ENCODE peak calls at places on chromosomes 7 and 10, in seven cellular contexts. One of them, this sample, is unnamed. For H3K4me1 and H3K9me3, the result is how much of the 10 kb centered on the place peaks cover.

GRCh38 chr7:156659961-156660360 is 19.4 kb downstream of the RNF32 start:
- DNase-seq in sigmoid colon: no peak
- DNase-seq in adrenal gland: no peak
- DNase-seq in CD8-positive, alpha-beta T cell: no peak
- DNase-seq in fibroblast of lung: no peak
- DNase-seq in astrocyte: no peak
- DNase-seq in lung: no peak
- DNase-seq in this sample: no peak

GRCh38 chr10:122648599-122649428 is 50.8 kb downstream of the C10orf120 start:
- DNase-seq in sigmoid colon: peak
- DNase-seq in adrenal gland: peak
- DNase-seq in CD8-positive, alpha-beta T cell: no peak
- DNase-seq in fibroblast of lung: peak
- DNase-seq in astrocyte: no peak
- DNase-seq in lung: peak
- DNase-seq in this sample: peak

GRCh38 chr7:31805209-31805818 is 118.3 kb downstream of the PPP1R17 start:
- DNase-seq in sigmoid colon: no peak
- DNase-seq in adrenal gland: no peak
- DNase-seq in CD8-positive, alpha-beta T cell: no peak
- DNase-seq in fibroblast of lung: no peak
- DNase-seq in astrocyte: no peak
- DNase-seq in lung: no peak
- DNase-seq in this sample: no peak

GRCh38 chr7:11706666-11707605 is 125.1 kb downstream of the THSD7A start:
- DNase-seq in sigmoid colon: no peak
- DNase-seq in adrenal gland: no peak
- DNase-seq in CD8-positive, alpha-beta T cell: no peak
- DNase-seq in fibroblast of lung: peak
- DNase-seq in astrocyte: peak
- DNase-seq in lung: peak
- DNase-seq in this sample: no peak

GRCh38 chr7:142581341-142581740 is 167.9 kb upstream of the PRSS1 start:
- DNase-seq in sigmoid colon: no peak
- DNase-seq in adrenal gland: no peak
- DNase-seq in CD8-positive, alpha-beta T cell: no peak
- DNase-seq in fibroblast of lung: peak
- DNase-seq in astrocyte: no peak
- DNase-seq in lung: no peak
- DNase-seq in this sample: no peak

GRCh38 chr10:68208424-68209042 is 23.4 kb downstream of the ATOH7 start:
- DNase-seq in sigmoid colon: no peak
- DNase-seq in adrenal gland: peak
- DNase-seq in CD8-positive, alpha-beta T cell: no peak
- DNase-seq in fibroblast of lung: peak
- DNase-seq in astrocyte: peak
- DNase-seq in lung: no peak
- DNase-seq in this sample: no peak

GRCh38 chr10:120600871-120601644 is 144.0 kb downstream of the PLPP4 start:
- DNase-seq in sigmoid colon: no peak
- DNase-seq in adrenal gland: no peak
- DNase-seq in CD8-positive, alpha-beta T cell: no peak
- DNase-seq in fibroblast of lung: peak
- DNase-seq in astrocyte: peak
- DNase-seq in lung: no peak
- DNase-seq in this sample: no peak

GRCh38 chr10:44199267-44199666 is 185.6 kb downstream of the CXCL12 start:
- DNase-seq in sigmoid colon: no peak
- DNase-seq in adrenal gland: no peak
- DNase-seq in CD8-positive, alpha-beta T cell: no peak
- DNase-seq in fibroblast of lung: no peak
- DNase-seq in astrocyte: no peak
- DNase-seq in lung: no peak
- DNase-seq in this sample: no peak

GRCh38 chr7:157309990-157310668 is 26.7 kb upstream of the DNAJB6 start:
- DNase-seq in sigmoid colon: no peak
- DNase-seq in adrenal gland: no peak
- DNase-seq in CD8-positive, alpha-beta T cell: no peak
- DNase-seq in fibroblast of lung: peak
- DNase-seq in astrocyte: peak
- DNase-seq in lung: no peak
- DNase-seq in this sample: no peak

GRCh38 chr10:27819781-27820531 is 74.3 kb upstream of the MKX start:
- DNase-seq in sigmoid colon: peak
- DNase-seq in adrenal gland: peak
- DNase-seq in CD8-positive, alpha-beta T cell: no peak
- DNase-seq in fibroblast of lung: peak
- DNase-seq in astrocyte: peak
- DNase-seq in lung: peak
- DNase-seq in this sample: peak

GRCh38 chr10:74612195-74612594 is 214.2 kb upstream of the KAT6B start:
- DNase-seq in sigmoid colon: no peak
- DNase-seq in adrenal gland: no peak
- DNase-seq in CD8-positive, alpha-beta T cell: no peak
- DNase-seq in fibroblast of lung: peak
- DNase-seq in astrocyte: peak
- DNase-seq in lung: no peak
- DNase-seq in this sample: no peak

GRCh38 chr10:35639651-35640311 is 2.3 kb downstream of the FZD8 start:
- DNase-seq in sigmoid colon: peak
- DNase-seq in adrenal gland: no peak
- DNase-seq in CD8-positive, alpha-beta T cell: no peak
- DNase-seq in fibroblast of lung: peak
- DNase-seq in astrocyte: peak
- DNase-seq in lung: no peak
- DNase-seq in this sample: peak

GRCh38 chr7:1235501-1236131 is 2.9 kb downstream of the UNCX start:
- DNase-seq in sigmoid colon: no peak
- DNase-seq in adrenal gland: no peak
- DNase-seq in CD8-positive, alpha-beta T cell: no peak
- DNase-seq in fibroblast of lung: no peak
- DNase-seq in astrocyte: no peak
- DNase-seq in lung: no peak
- DNase-seq in this sample: no peak

GRCh38 chr10:103890194-103890658 is 27.8 kb downstream of the STN1 start:
- DNase-seq in sigmoid colon: no peak
- DNase-seq in adrenal gland: no peak
- DNase-seq in CD8-positive, alpha-beta T cell: no peak
- DNase-seq in fibroblast of lung: peak
- DNase-seq in astrocyte: no peak
- DNase-seq in lung: peak
- DNase-seq in this sample: peak

GRCh38 chr10:132654708-132655661 is 117.4 kb downstream of the INPP5A start:
- DNase-seq in sigmoid colon: no peak
- DNase-seq in adrenal gland: no peak
- DNase-seq in CD8-positive, alpha-beta T cell: peak
- DNase-seq in fibroblast of lung: peak
- DNase-seq in astrocyte: no peak
- DNase-seq in lung: peak
- DNase-seq in this sample: no peak

GRCh38 chr7:107907790-107908189 is 16.8 kb downstream of the DLD start:
- DNase-seq in sigmoid colon: no peak
- DNase-seq in adrenal gland: no peak
- DNase-seq in CD8-positive, alpha-beta T cell: no peak
- DNase-seq in fibroblast of lung: no peak
- DNase-seq in astrocyte: no peak
- DNase-seq in lung: no peak
- DNase-seq in this sample: no peak

GRCh38 chr10:21649441-21649872 is 115.4 kb downstream of the MLLT10 start:
- DNase-seq in sigmoid colon: no peak
- DNase-seq in adrenal gland: no peak
- DNase-seq in CD8-positive, alpha-beta T cell: no peak
- DNase-seq in fibroblast of lung: peak
- DNase-seq in astrocyte: no peak
- DNase-seq in lung: no peak
- DNase-seq in this sample: no peak

GRCh38 chr7:102260856-102261255 is 25.8 kb upstream of the SH2B2 start:
- DNase-seq in sigmoid colon: no peak
- DNase-seq in adrenal gland: no peak
- DNase-seq in CD8-positive, alpha-beta T cell: no peak
- DNase-seq in fibroblast of lung: peak
- DNase-seq in astrocyte: peak
- DNase-seq in lung: no peak
- DNase-seq in this sample: peak

GRCh38 chr7:14197280-14197679 is 207.8 kb upstream of the ETV1 start:
- DNase-seq in sigmoid colon: no peak
- DNase-seq in adrenal gland: peak
- DNase-seq in CD8-positive, alpha-beta T cell: no peak
- DNase-seq in fibroblast of lung: peak
- DNase-seq in astrocyte: peak
- DNase-seq in lung: no peak
- DNase-seq in this sample: peak

DNA sequence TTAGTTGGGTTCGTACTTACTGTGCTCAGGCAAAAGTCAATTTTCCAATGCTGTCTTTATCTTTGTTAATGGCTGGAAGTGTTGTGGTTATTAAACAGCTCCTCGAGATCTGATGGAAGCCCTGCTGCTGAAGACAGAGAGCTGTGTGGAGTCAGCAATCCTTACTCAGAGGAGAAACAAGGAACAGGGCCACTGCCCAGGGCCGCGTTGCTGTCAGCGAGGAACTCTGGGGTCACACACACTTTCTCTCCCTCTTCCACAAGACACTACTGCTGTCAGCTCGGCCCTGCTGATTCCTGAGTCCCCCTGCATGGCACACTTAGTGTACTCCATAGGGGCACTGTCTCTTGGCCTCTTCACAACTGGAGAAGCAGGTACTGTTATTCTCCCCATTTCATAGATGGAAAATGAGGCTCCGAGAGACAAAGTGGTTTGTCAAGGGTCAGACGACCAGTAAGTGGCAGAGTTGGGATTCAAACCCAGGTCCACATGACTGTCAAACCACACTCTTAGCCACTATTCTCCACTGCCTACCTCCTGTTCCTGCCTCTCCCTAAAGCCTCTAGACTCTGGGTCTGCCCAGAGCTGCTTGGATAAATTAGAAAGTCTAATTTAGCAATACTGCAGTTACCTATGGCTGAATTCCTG is 29.3 kb upstream of the PDCD4 start:
- DNase-seq in sigmoid colon: peak
- DNase-seq in adrenal gland: no peak
- DNase-seq in CD8-positive, alpha-beta T cell: no peak
- DNase-seq in fibroblast of lung: no peak
- DNase-seq in astrocyte: no peak
- DNase-seq in lung: no peak
- DNase-seq in this sample: no peak
- H3K4me1 ChIP-seq in sigmoid colon: under half
- H3K4me1 ChIP-seq in adrenal gland: under half
- H3K4me1 ChIP-seq in CD8-positive, alpha-beta T cell: under half
- H3K4me1 ChIP-seq in fibroblast of lung: under half
- H3K4me1 ChIP-seq in astrocyte: under half
- H3K4me1 ChIP-seq in lung: under half
- H3K4me1 ChIP-seq in this sample: under half

DNA sequence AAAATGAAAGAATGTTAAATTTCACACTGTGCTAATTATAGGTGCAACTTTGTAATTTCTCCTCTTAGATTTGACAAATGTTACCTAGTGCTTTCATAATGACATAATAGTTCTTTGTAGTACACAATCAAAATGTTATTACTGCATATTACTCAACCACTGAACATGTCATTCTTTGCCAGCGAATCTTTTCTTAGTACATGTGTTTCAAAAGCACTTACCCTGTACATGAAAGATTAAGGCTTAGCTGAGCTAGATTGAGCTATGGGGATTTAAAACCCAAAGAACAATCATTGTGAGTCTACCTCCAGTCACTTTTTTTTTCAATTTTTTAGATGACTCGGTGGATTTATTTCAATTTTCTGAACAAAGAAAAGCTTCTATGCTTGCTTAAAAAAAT is 123.5 kb upstream of the FERD3L start:
- DNase-seq in sigmoid colon: no peak
- DNase-seq in adrenal gland: no peak
- DNase-seq in CD8-positive, alpha-beta T cell: no peak
- DNase-seq in fibroblast of lung: no peak
- DNase-seq in astrocyte: no peak
- DNase-seq in lung: no peak
- DNase-seq in this sample: no peak
- H3K9me3 ChIP-seq in sigmoid colon: under half
- H3K9me3 ChIP-seq in adrenal gland: under half
- H3K9me3 ChIP-seq in CD8-positive, alpha-beta T cell: under half
- H3K9me3 ChIP-seq in fibroblast of lung: under half
- H3K9me3 ChIP-seq in astrocyte: under half
- H3K9me3 ChIP-seq in lung: under half
- H3K9me3 ChIP-seq in this sample: under half

DNA sequence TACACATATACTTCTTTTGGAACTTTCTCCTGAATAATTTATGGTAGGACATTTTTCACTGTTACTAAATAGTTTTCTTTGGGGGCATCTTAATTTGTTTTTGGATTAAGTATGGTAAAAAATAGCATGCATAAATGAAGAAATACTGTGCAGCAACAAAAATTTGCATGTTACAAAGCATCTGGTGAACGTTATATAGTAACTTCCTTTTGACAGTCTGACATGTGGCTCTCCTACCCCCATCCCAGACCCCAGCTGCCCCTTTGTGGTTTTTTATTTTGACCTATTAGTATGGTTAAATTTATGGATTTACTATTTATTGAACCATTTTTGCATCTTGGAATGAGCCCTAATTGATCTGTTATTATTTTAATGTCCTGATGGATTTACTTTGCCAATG is 9.9 kb downstream of the TASOR2 start:
- DNase-seq in sigmoid colon: no peak
- DNase-seq in adrenal gland: no peak
- DNase-seq in CD8-positive, alpha-beta T cell: no peak
- DNase-seq in fibroblast of lung: no peak
- DNase-seq in astrocyte: no peak
- DNase-seq in lung: no peak
- DNase-seq in this sample: no peak
- H3K4me1 ChIP-seq in sigmoid colon: under half
- H3K4me1 ChIP-seq in adrenal gland: under half
- H3K4me1 ChIP-seq in CD8-positive, alpha-beta T cell: under half
- H3K4me1 ChIP-seq in fibroblast of lung: under half
- H3K4me1 ChIP-seq in astrocyte: under half
- H3K4me1 ChIP-seq in lung: under half
- H3K4me1 ChIP-seq in this sample: under half

DNA sequence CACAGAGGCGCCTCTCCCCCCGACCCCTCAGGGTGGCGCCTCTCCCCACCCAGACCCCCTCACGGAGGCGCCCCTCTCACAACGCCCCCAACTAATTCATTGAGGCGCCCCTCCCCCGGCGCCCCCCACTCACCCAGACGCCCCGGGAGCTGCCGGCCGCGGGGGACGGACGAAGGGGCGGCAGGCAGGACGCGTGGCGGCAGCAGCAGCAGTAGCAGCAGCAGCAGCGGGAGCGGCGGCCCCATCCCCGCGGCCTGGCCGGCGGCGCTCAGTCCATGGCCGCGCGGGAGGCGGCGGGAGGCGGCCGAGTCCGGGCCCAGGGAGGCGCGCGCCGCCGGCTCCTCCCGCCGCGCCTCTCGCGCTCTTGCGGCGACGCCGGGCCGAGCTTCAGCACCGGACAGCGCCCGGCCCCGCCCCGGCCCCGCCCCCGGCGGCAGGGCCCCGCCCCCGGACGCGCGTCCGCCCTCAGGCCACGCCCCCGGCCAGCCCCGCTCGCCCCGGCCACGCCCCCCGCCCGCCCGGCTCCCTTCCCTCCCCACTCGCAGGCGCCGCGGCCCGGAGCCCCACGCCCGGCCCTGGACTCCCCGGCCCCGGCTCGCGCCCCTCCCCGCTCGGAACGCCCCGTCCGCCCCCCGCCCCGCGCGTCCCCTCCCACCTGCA is at the start of gene PTPRN2:
- DNase-seq in sigmoid colon: peak
- DNase-seq in adrenal gland: peak
- DNase-seq in CD8-positive, alpha-beta T cell: peak
- DNase-seq in fibroblast of lung: peak
- DNase-seq in astrocyte: peak
- DNase-seq in lung: peak
- DNase-seq in this sample: peak
- H3K9me3 ChIP-seq in sigmoid colon: under half
- H3K9me3 ChIP-seq in adrenal gland: under half
- H3K9me3 ChIP-seq in CD8-positive, alpha-beta T cell: under half
- H3K9me3 ChIP-seq in fibroblast of lung: under half
- H3K9me3 ChIP-seq in astrocyte: under half
- H3K9me3 ChIP-seq in lung: under half
- H3K9me3 ChIP-seq in this sample: under half